ENCODE peak calls at places on chromosomes 3 and 15, in eight cellular contexts. One of them, this sample, is unnamed.

GRCh38 chr3:70702132-70702531 is 389.7 kb upstream of the MDFIC2 start:
- ATAC-seq in left colon: no peak
- ATAC-seq in PC-3: no peak
- ATAC-seq in left lung: no peak
- ATAC-seq in left cardiac atrium: no peak
- ATAC-seq in RWPE2: no peak
- ATAC-seq in heart right ventricle: no peak
- ATAC-seq in natural killer cell treated with Interleukin-12 subunit alpha and Interleukin-12 subunit beta and Interleukin-15 and Interleukin-18, amount 100 ng/mL, for 72 hours: no peak
- ATAC-seq in this sample: no peak

GRCh38 chr15:101188517-101189340 is 63.1 kb downstream of the CHSY1 start:
- ATAC-seq in left colon: no peak
- ATAC-seq in PC-3: peak
- ATAC-seq in left lung: peak
- ATAC-seq in left cardiac atrium: peak
- ATAC-seq in RWPE2: peak
- ATAC-seq in heart right ventricle: no peak
- ATAC-seq in natural killer cell treated with Interleukin-12 subunit alpha and Interleukin-12 subunit beta and Interleukin-15 and Interleukin-18, amount 100 ng/mL, for 72 hours: peak
- ATAC-seq in this sample: peak

GRCh38 chr15:80920271-80920699 is 69.3 kb downstream of the MESD start:
- ATAC-seq in left colon: no peak
- ATAC-seq in PC-3: no peak
- ATAC-seq in left lung: no peak
- ATAC-seq in left cardiac atrium: no peak
- ATAC-seq in RWPE2: no peak
- ATAC-seq in heart right ventricle: no peak
- ATAC-seq in natural killer cell treated with Interleukin-12 subunit alpha and Interleukin-12 subunit beta and Interleukin-15 and Interleukin-18, amount 100 ng/mL, for 72 hours: peak
- ATAC-seq in this sample: no peak

GRCh38 chr3:177320765-177321247 is 123.5 kb upstream of the TBL1XR1 start:
- ATAC-seq in left colon: no peak
- ATAC-seq in PC-3: peak
- ATAC-seq in left lung: no peak
- ATAC-seq in left cardiac atrium: peak
- ATAC-seq in RWPE2: no peak
- ATAC-seq in heart right ventricle: no peak
- ATAC-seq in natural killer cell treated with Interleukin-12 subunit alpha and Interleukin-12 subunit beta and Interleukin-15 and Interleukin-18, amount 100 ng/mL, for 72 hours: peak
- ATAC-seq in this sample: peak

GRCh38 chr3:22372292-22372949 is 621.4 kb upstream of the ZNF385D start:
- ATAC-seq in left colon: no peak
- ATAC-seq in PC-3: no peak
- ATAC-seq in left lung: peak
- ATAC-seq in left cardiac atrium: no peak
- ATAC-seq in RWPE2: peak
- ATAC-seq in heart right ventricle: peak
- ATAC-seq in natural killer cell treated with Interleukin-12 subunit alpha and Interleukin-12 subunit beta and Interleukin-15 and Interleukin-18, amount 100 ng/mL, for 72 hours: no peak
- ATAC-seq in this sample: peak

GRCh38 chr3:169865176-169865800 is 4.4 kb downstream of the LRRC31 start:
- ATAC-seq in left colon: peak
- ATAC-seq in PC-3: no peak
- ATAC-seq in left lung: no peak
- ATAC-seq in left cardiac atrium: no peak
- ATAC-seq in RWPE2: no peak
- ATAC-seq in heart right ventricle: no peak
- ATAC-seq in natural killer cell treated with Interleukin-12 subunit alpha and Interleukin-12 subunit beta and Interleukin-15 and Interleukin-18, amount 100 ng/mL, for 72 hours: no peak
- ATAC-seq in this sample: no peak

GRCh38 chr15:52800852-52801747 is 11.0 kb upstream of the ONECUT1 start:
- ATAC-seq in left colon: no peak
- ATAC-seq in PC-3: no peak
- ATAC-seq in left lung: no peak
- ATAC-seq in left cardiac atrium: no peak
- ATAC-seq in RWPE2: no peak
- ATAC-seq in heart right ventricle: no peak
- ATAC-seq in natural killer cell treated with Interleukin-12 subunit alpha and Interleukin-12 subunit beta and Interleukin-15 and Interleukin-18, amount 100 ng/mL, for 72 hours: no peak
- ATAC-seq in this sample: no peak

GRCh38 chr3:23663661-23664186 is 142.0 kb upstream of the UBE2E1 start:
- ATAC-seq in left colon: no peak
- ATAC-seq in PC-3: no peak
- ATAC-seq in left lung: no peak
- ATAC-seq in left cardiac atrium: peak
- ATAC-seq in RWPE2: no peak
- ATAC-seq in heart right ventricle: no peak
- ATAC-seq in natural killer cell treated with Interleukin-12 subunit alpha and Interleukin-12 subunit beta and Interleukin-15 and Interleukin-18, amount 100 ng/mL, for 72 hours: no peak
- ATAC-seq in this sample: peak

GRCh38 chr3:151283907-151284461 is 5.6 kb upstream of the P2RY14 start:
- ATAC-seq in left colon: peak
- ATAC-seq in PC-3: peak
- ATAC-seq in left lung: peak
- ATAC-seq in left cardiac atrium: peak
- ATAC-seq in RWPE2: peak
- ATAC-seq in heart right ventricle: no peak
- ATAC-seq in natural killer cell treated with Interleukin-12 subunit alpha and Interleukin-12 subunit beta and Interleukin-15 and Interleukin-18, amount 100 ng/mL, for 72 hours: peak
- ATAC-seq in this sample: no peak

GRCh38 chr3:13159890-13160289 is 86.7 kb upstream of the IQSEC1 start:
- ATAC-seq in left colon: no peak
- ATAC-seq in PC-3: peak
- ATAC-seq in left lung: no peak
- ATAC-seq in left cardiac atrium: no peak
- ATAC-seq in RWPE2: peak
- ATAC-seq in heart right ventricle: no peak
- ATAC-seq in natural killer cell treated with Interleukin-12 subunit alpha and Interleukin-12 subunit beta and Interleukin-15 and Interleukin-18, amount 100 ng/mL, for 72 hours: no peak
- ATAC-seq in this sample: no peak

GRCh38 chr3:150225986-150226385 is 182.1 kb upstream of the TSC22D2 start:
- ATAC-seq in left colon: no peak
- ATAC-seq in PC-3: no peak
- ATAC-seq in left lung: no peak
- ATAC-seq in left cardiac atrium: no peak
- ATAC-seq in RWPE2: no peak
- ATAC-seq in heart right ventricle: peak
- ATAC-seq in natural killer cell treated with Interleukin-12 subunit alpha and Interleukin-12 subunit beta and Interleukin-15 and Interleukin-18, amount 100 ng/mL, for 72 hours: no peak
- ATAC-seq in this sample: no peak

GRCh38 chr3:158404319-158404718 is 166.7 kb upstream of the MLF1 start:
- ATAC-seq in left colon: no peak
- ATAC-seq in PC-3: no peak
- ATAC-seq in left lung: no peak
- ATAC-seq in left cardiac atrium: no peak
- ATAC-seq in RWPE2: no peak
- ATAC-seq in heart right ventricle: no peak
- ATAC-seq in natural killer cell treated with Interleukin-12 subunit alpha and Interleukin-12 subunit beta and Interleukin-15 and Interleukin-18, amount 100 ng/mL, for 72 hours: no peak
- ATAC-seq in this sample: no peak

GRCh38 chr3:133455960-133456359 is 56.1 kb downstream of the BFSP2 start:
- ATAC-seq in left colon: no peak
- ATAC-seq in PC-3: no peak
- ATAC-seq in left lung: no peak
- ATAC-seq in left cardiac atrium: no peak
- ATAC-seq in RWPE2: no peak
- ATAC-seq in heart right ventricle: no peak
- ATAC-seq in natural killer cell treated with Interleukin-12 subunit alpha and Interleukin-12 subunit beta and Interleukin-15 and Interleukin-18, amount 100 ng/mL, for 72 hours: no peak
- ATAC-seq in this sample: no peak

GRCh38 chr3:11434017-11434526 is 161.9 kb downstream of the ATG7 start:
- ATAC-seq in left colon: no peak
- ATAC-seq in PC-3: no peak
- ATAC-seq in left lung: peak
- ATAC-seq in left cardiac atrium: peak
- ATAC-seq in RWPE2: no peak
- ATAC-seq in heart right ventricle: peak
- ATAC-seq in natural killer cell treated with Interleukin-12 subunit alpha and Interleukin-12 subunit beta and Interleukin-15 and Interleukin-18, amount 100 ng/mL, for 72 hours: no peak
- ATAC-seq in this sample: peak

GRCh38 chr3:74384151-74384550 is 230.3 kb downstream of the CNTN3 start:
- ATAC-seq in left colon: peak
- ATAC-seq in PC-3: no peak
- ATAC-seq in left lung: no peak
- ATAC-seq in left cardiac atrium: no peak
- ATAC-seq in RWPE2: no peak
- ATAC-seq in heart right ventricle: no peak
- ATAC-seq in natural killer cell treated with Interleukin-12 subunit alpha and Interleukin-12 subunit beta and Interleukin-15 and Interleukin-18, amount 100 ng/mL, for 72 hours: no peak
- ATAC-seq in this sample: no peak

GRCh38 chr3:100185847-100186246 is 71.5 kb upstream of the FILIP1L start:
- ATAC-seq in left colon: no peak
- ATAC-seq in PC-3: no peak
- ATAC-seq in left lung: no peak
- ATAC-seq in left cardiac atrium: peak
- ATAC-seq in RWPE2: no peak
- ATAC-seq in heart right ventricle: peak
- ATAC-seq in natural killer cell treated with Interleukin-12 subunit alpha and Interleukin-12 subunit beta and Interleukin-15 and Interleukin-18, amount 100 ng/mL, for 72 hours: no peak
- ATAC-seq in this sample: no peak

GRCh38 chr15:40549894-40550293 is 14.9 kb downstream of the CCDC32 start:
- ATAC-seq in left colon: peak
- ATAC-seq in PC-3: no peak
- ATAC-seq in left lung: no peak
- ATAC-seq in left cardiac atrium: peak
- ATAC-seq in RWPE2: no peak
- ATAC-seq in heart right ventricle: peak
- ATAC-seq in natural killer cell treated with Interleukin-12 subunit alpha and Interleukin-12 subunit beta and Interleukin-15 and Interleukin-18, amount 100 ng/mL, for 72 hours: no peak
- ATAC-seq in this sample: no peak

GRCh38 chr15:58552505-58553364 is 120.9 kb downstream of the LIPC start:
- ATAC-seq in left colon: no peak
- ATAC-seq in PC-3: no peak
- ATAC-seq in left lung: no peak
- ATAC-seq in left cardiac atrium: peak
- ATAC-seq in RWPE2: no peak
- ATAC-seq in heart right ventricle: peak
- ATAC-seq in natural killer cell treated with Interleukin-12 subunit alpha and Interleukin-12 subunit beta and Interleukin-15 and Interleukin-18, amount 100 ng/mL, for 72 hours: no peak
- ATAC-seq in this sample: no peak

GRCh38 chr15:64582202-64582601 is 121.8 kb downstream of the ZNF609 start:
- ATAC-seq in left colon: peak
- ATAC-seq in PC-3: no peak
- ATAC-seq in left lung: peak
- ATAC-seq in left cardiac atrium: no peak
- ATAC-seq in RWPE2: no peak
- ATAC-seq in heart right ventricle: peak
- ATAC-seq in natural killer cell treated with Interleukin-12 subunit alpha and Interleukin-12 subunit beta and Interleukin-15 and Interleukin-18, amount 100 ng/mL, for 72 hours: no peak
- ATAC-seq in this sample: no peak

GRCh38 chr3:195892105-195892354 is 16.3 kb downstream of the TNK2 start:
- ATAC-seq in left colon: no peak
- ATAC-seq in PC-3: no peak
- ATAC-seq in left lung: no peak
- ATAC-seq in left cardiac atrium: no peak
- ATAC-seq in RWPE2: no peak
- ATAC-seq in heart right ventricle: no peak
- ATAC-seq in natural killer cell treated with Interleukin-12 subunit alpha and Interleukin-12 subunit beta and Interleukin-15 and Interleukin-18, amount 100 ng/mL, for 72 hours: no peak
- ATAC-seq in this sample: no peak

GRCh38 chr3:156492801-156493261 is 62.1 kb downstream of the SSR3 start:
- ATAC-seq in left colon: no peak
- ATAC-seq in PC-3: no peak
- ATAC-seq in left lung: no peak
- ATAC-seq in left cardiac atrium: peak
- ATAC-seq in RWPE2: no peak
- ATAC-seq in heart right ventricle: no peak
- ATAC-seq in natural killer cell treated with Interleukin-12 subunit alpha and Interleukin-12 subunit beta and Interleukin-15 and Interleukin-18, amount 100 ng/mL, for 72 hours: no peak
- ATAC-seq in this sample: peak

GRCh38 chr15:88664151-88664778 is 25.4 kb downstream of the ISG20 start:
- ATAC-seq in left colon: peak
- ATAC-seq in PC-3: no peak
- ATAC-seq in left lung: peak
- ATAC-seq in left cardiac atrium: no peak
- ATAC-seq in RWPE2: no peak
- ATAC-seq in heart right ventricle: peak
- ATAC-seq in natural killer cell treated with Interleukin-12 subunit alpha and Interleukin-12 subunit beta and Interleukin-15 and Interleukin-18, amount 100 ng/mL, for 72 hours: peak
- ATAC-seq in this sample: peak

GRCh38 chr15:73601449-73602425 is 31.5 kb downstream of the NPTN start:
- ATAC-seq in left colon: peak
- ATAC-seq in PC-3: peak
- ATAC-seq in left lung: peak
- ATAC-seq in left cardiac atrium: peak
- ATAC-seq in RWPE2: peak
- ATAC-seq in heart right ventricle: peak
- ATAC-seq in natural killer cell treated with Interleukin-12 subunit alpha and Interleukin-12 subunit beta and Interleukin-15 and Interleukin-18, amount 100 ng/mL, for 72 hours: peak
- ATAC-seq in this sample: peak

GRCh38 chr3:188568750-188569149 is 414.8 kb downstream of the LPP start:
- ATAC-seq in left colon: no peak
- ATAC-seq in PC-3: no peak
- ATAC-seq in left lung: no peak
- ATAC-seq in left cardiac atrium: no peak
- ATAC-seq in RWPE2: no peak
- ATAC-seq in heart right ventricle: no peak
- ATAC-seq in natural killer cell treated with Interleukin-12 subunit alpha and Interleukin-12 subunit beta and Interleukin-15 and Interleukin-18, amount 100 ng/mL, for 72 hours: peak
- ATAC-seq in this sample: no peak

GRCh38 chr3:148800414-148800813 is 27.2 kb upstream of the CPB1 start:
- ATAC-seq in left colon: no peak
- ATAC-seq in PC-3: no peak
- ATAC-seq in left lung: no peak
- ATAC-seq in left cardiac atrium: no peak
- ATAC-seq in RWPE2: no peak
- ATAC-seq in heart right ventricle: no peak
- ATAC-seq in natural killer cell treated with Interleukin-12 subunit alpha and Interleukin-12 subunit beta and Interleukin-15 and Interleukin-18, amount 100 ng/mL, for 72 hours: no peak
- ATAC-seq in this sample: no peak

GRCh38 chr15:64583983-64584382 is 123.6 kb downstream of the ZNF609 start:
- ATAC-seq in left colon: peak
- ATAC-seq in PC-3: no peak
- ATAC-seq in left lung: no peak
- ATAC-seq in left cardiac atrium: no peak
- ATAC-seq in RWPE2: no peak
- ATAC-seq in heart right ventricle: no peak
- ATAC-seq in natural killer cell treated with Interleukin-12 subunit alpha and Interleukin-12 subunit beta and Interleukin-15 and Interleukin-18, amount 100 ng/mL, for 72 hours: no peak
- ATAC-seq in this sample: no peak

GRCh38 chr3:137099336-137099735 is 141.6 kb downstream of the IL20RB start:
- ATAC-seq in left colon: no peak
- ATAC-seq in PC-3: no peak
- ATAC-seq in left lung: no peak
- ATAC-seq in left cardiac atrium: no peak
- ATAC-seq in RWPE2: no peak
- ATAC-seq in heart right ventricle: no peak
- ATAC-seq in natural killer cell treated with Interleukin-12 subunit alpha and Interleukin-12 subunit beta and Interleukin-15 and Interleukin-18, amount 100 ng/mL, for 72 hours: no peak
- ATAC-seq in this sample: no peak

GRCh38 chr3:133444071-133444774 is 44.4 kb downstream of the BFSP2 start:
- ATAC-seq in left colon: peak
- ATAC-seq in PC-3: peak
- ATAC-seq in left lung: peak
- ATAC-seq in left cardiac atrium: no peak
- ATAC-seq in RWPE2: peak
- ATAC-seq in heart right ventricle: peak
- ATAC-seq in natural killer cell treated with Interleukin-12 subunit alpha and Interleukin-12 subunit beta and Interleukin-15 and Interleukin-18, amount 100 ng/mL, for 72 hours: no peak
- ATAC-seq in this sample: peak

GRCh38 chr3:172060234-172060633 is 20.9 kb downstream of the FNDC3B start:
- ATAC-seq in left colon: no peak
- ATAC-seq in PC-3: no peak
- ATAC-seq in left lung: no peak
- ATAC-seq in left cardiac atrium: no peak
- ATAC-seq in RWPE2: no peak
- ATAC-seq in heart right ventricle: no peak
- ATAC-seq in natural killer cell treated with Interleukin-12 subunit alpha and Interleukin-12 subunit beta and Interleukin-15 and Interleukin-18, amount 100 ng/mL, for 72 hours: no peak
- ATAC-seq in this sample: no peak

GRCh38 chr15:73873889-73874511 is 636 bp downstream of the TBC1D21 start:
- ATAC-seq in left colon: no peak
- ATAC-seq in PC-3: peak
- ATAC-seq in left lung: peak
- ATAC-seq in left cardiac atrium: no peak
- ATAC-seq in RWPE2: peak
- ATAC-seq in heart right ventricle: no peak
- ATAC-seq in natural killer cell treated with Interleukin-12 subunit alpha and Interleukin-12 subunit beta and Interleukin-15 and Interleukin-18, amount 100 ng/mL, for 72 hours: no peak
- ATAC-seq in this sample: peak

GRCh38 chr3:177382944-177383343 is 185.7 kb upstream of the TBL1XR1 start:
- ATAC-seq in left colon: no peak
- ATAC-seq in PC-3: no peak
- ATAC-seq in left lung: no peak
- ATAC-seq in left cardiac atrium: peak
- ATAC-seq in RWPE2: no peak
- ATAC-seq in heart right ventricle: peak
- ATAC-seq in natural killer cell treated with Interleukin-12 subunit alpha and Interleukin-12 subunit beta and Interleukin-15 and Interleukin-18, amount 100 ng/mL, for 72 hours: no peak
- ATAC-seq in this sample: no peak

GRCh38 chr3:43207628-43208085 is 78.7 kb upstream of the SNRK start:
- ATAC-seq in left colon: peak
- ATAC-seq in PC-3: no peak
- ATAC-seq in left lung: no peak
- ATAC-seq in left cardiac atrium: no peak
- ATAC-seq in RWPE2: no peak
- ATAC-seq in heart right ventricle: no peak
- ATAC-seq in natural killer cell treated with Interleukin-12 subunit alpha and Interleukin-12 subunit beta and Interleukin-15 and Interleukin-18, amount 100 ng/mL, for 72 hours: no peak
- ATAC-seq in this sample: no peak

This sample was measured in SK-N-SH treated with all-trans-retinoic acid at 6 μM for 48 hours.